ENCODE peak calls at places on chromosome 3, in seven cellular contexts. E, H, B, A, Q, U and R are unnamed samples.

GRCh38 chr3:51622868-51623267 is 48.2 kb upstream of the TEX264 start:
- DNase-seq in E (no peak), H (no peak), B (no peak), A (peak), Q (no peak), U (no peak), R (peak)

GRCh38 chr3:72924055-72924454 is 36.2 kb downstream of the GXYLT2 start:
- DNase-seq in E (no peak), H (peak), B (no peak), A (no peak), Q (no peak), U (no peak), R (no peak)

GRCh38 chr3:178393833-178394232 is 142.4 kb upstream of the KCNMB2 start:
- DNase-seq in E (no peak), H (no peak), B (no peak), A (no peak), Q (no peak), U (no peak), R (no peak)

GRCh38 chr3:138082085-138082991 is 33.1 kb downstream of the DZIP1L start:
- DNase-seq in E (no peak), H (no peak), B (no peak), A (peak), Q (no peak), U (no peak), R (peak)

GRCh38 chr3:122458992-122459391 is 43.1 kb upstream of the WDR5B start:
- DNase-seq in E (no peak), H (peak), B (no peak), A (peak), Q (no peak), U (no peak), R (no peak)

GRCh38 chr3:43797794-43798193 is 107.1 kb downstream of the ABHD5 start:
- DNase-seq in E (no peak), H (no peak), B (no peak), A (no peak), Q (no peak), U (no peak), R (no peak)

GRCh38 chr3:101143002-101143401 is 149.8 kb upstream of the ABI3BP start:
- DNase-seq in E (no peak), H (no peak), B (no peak), A (no peak), Q (no peak), U (no peak), R (no peak)

GRCh38 chr3:48897401-48898376 is 993 bp downstream of the SLC25A20 start:
- DNase-seq in E (peak), H (no peak), B (no peak), A (no peak), Q (peak), U (no peak), R (no peak)

GRCh38 chr3:138203938-138204337 is 16.8 kb downstream of the ARMC8 start:
- DNase-seq in E (no peak), H (no peak), B (no peak), A (no peak), Q (no peak), U (no peak), R (no peak)

GRCh38 chr3:178198329-178198728 is 337.9 kb upstream of the KCNMB2 start:
- DNase-seq in E (no peak), H (no peak), B (no peak), A (no peak), Q (no peak), U (no peak), R (no peak)

GRCh38 chr3:19173945-19174344 is 25.6 kb downstream of the KCNH8 start:
- DNase-seq in E (no peak), H (peak), B (no peak), A (no peak), Q (no peak), U (no peak), R (no peak)

GRCh38 chr3:51568978-51569377 is 30.5 kb downstream of the RAD54L2 start:
- DNase-seq in E (no peak), H (no peak), B (no peak), A (no peak), Q (no peak), U (no peak), R (no peak)

GRCh38 chr3:14532691-14533456 is 7.3 kb downstream of the GRIP2 start:
- DNase-seq in E (no peak), H (peak), B (no peak), A (no peak), Q (peak), U (peak), R (peak)

GRCh38 chr3:143337387-143337786 is 217.8 kb downstream of the CHST2 start:
- DNase-seq in E (no peak), H (no peak), B (no peak), A (no peak), Q (no peak), U (no peak), R (no peak)

GRCh38 chr3:177340243-177340830 is 143.1 kb upstream of the TBL1XR1 start:
- DNase-seq in E (no peak), H (no peak), B (no peak), A (no peak), Q (no peak), U (no peak), R (no peak)

GRCh38 chr3:139480585-139480984 is 4.3 kb upstream of the RBP2 start:
- DNase-seq in E (no peak), H (peak), B (no peak), A (no peak), Q (no peak), U (no peak), R (no peak)

GRCh38 chr3:138949002-138949418 is 2.0 kb downstream of the FOXL2NB start:
- DNase-seq in E (peak), H (peak), B (no peak), A (no peak), Q (no peak), U (no peak), R (no peak)

GRCh38 chr3:110684436-110684835 is 387.2 kb upstream of the NECTIN3 start:
- DNase-seq in E (no peak), H (no peak), B (no peak), A (no peak), Q (no peak), U (no peak), R (no peak)

GRCh38 chr3:7193271-7193670 is 332.4 kb downstream of the GRM7 start:
- DNase-seq in E (no peak), H (no peak), B (no peak), A (no peak), Q (no peak), U (no peak), R (no peak)

GRCh38 chr3:110971010-110971585 is 100.5 kb upstream of the NECTIN3 start:
- DNase-seq in E (no peak), H (no peak), B (no peak), A (no peak), Q (no peak), U (no peak), R (no peak)

GRCh38 chr3:12796171-12797123 is at the start of gene CAND2:
- DNase-seq in E (no peak), H (peak), B (peak), A (no peak), Q (peak), U (peak), R (peak)

GRCh38 chr3:192090586-192090985 is 629.6 kb downstream of the PYDC2 start:
- DNase-seq in E (no peak), H (peak), B (no peak), A (no peak), Q (no peak), U (no peak), R (no peak)

GRCh38 chr3:23916152-23916885 is 471 bp downstream of the NKIRAS1 start:
- DNase-seq in E (no peak), H (no peak), B (no peak), A (no peak), Q (no peak), U (no peak), R (no peak)

GRCh38 chr3:168511428-168512014 is 415.8 kb upstream of the GOLIM4 start:
- DNase-seq in E (no peak), H (peak), B (no peak), A (no peak), Q (no peak), U (no peak), R (no peak)

GRCh38 chr3:190486201-190486865 is 27.6 kb upstream of the IL1RAP start:
- DNase-seq in E (no peak), H (peak), B (no peak), A (no peak), Q (no peak), U (no peak), R (no peak)

GRCh38 chr3:183131735-183132134 is 30.8 kb downstream of the LAMP3 start:
- DNase-seq in E (no peak), H (no peak), B (no peak), A (no peak), Q (no peak), U (no peak), R (no peak)

GRCh38 chr3:61221759-61222362 is 29.4 kb downstream of the FHIT start:
- DNase-seq in E (no peak), H (no peak), B (no peak), A (no peak), Q (no peak), U (no peak), R (no peak)

GRCh38 chr3:149717391-149718056 is 34.8 kb downstream of the COMMD2 start:
- DNase-seq in E (no peak), H (peak), B (peak), A (peak), Q (peak), U (no peak), R (peak)
- H3K27ac ChIP-seq in E (no peak), H (no peak), B (no peak), A (no peak), Q (no peak), U (no peak), R (no peak)

DNA sequence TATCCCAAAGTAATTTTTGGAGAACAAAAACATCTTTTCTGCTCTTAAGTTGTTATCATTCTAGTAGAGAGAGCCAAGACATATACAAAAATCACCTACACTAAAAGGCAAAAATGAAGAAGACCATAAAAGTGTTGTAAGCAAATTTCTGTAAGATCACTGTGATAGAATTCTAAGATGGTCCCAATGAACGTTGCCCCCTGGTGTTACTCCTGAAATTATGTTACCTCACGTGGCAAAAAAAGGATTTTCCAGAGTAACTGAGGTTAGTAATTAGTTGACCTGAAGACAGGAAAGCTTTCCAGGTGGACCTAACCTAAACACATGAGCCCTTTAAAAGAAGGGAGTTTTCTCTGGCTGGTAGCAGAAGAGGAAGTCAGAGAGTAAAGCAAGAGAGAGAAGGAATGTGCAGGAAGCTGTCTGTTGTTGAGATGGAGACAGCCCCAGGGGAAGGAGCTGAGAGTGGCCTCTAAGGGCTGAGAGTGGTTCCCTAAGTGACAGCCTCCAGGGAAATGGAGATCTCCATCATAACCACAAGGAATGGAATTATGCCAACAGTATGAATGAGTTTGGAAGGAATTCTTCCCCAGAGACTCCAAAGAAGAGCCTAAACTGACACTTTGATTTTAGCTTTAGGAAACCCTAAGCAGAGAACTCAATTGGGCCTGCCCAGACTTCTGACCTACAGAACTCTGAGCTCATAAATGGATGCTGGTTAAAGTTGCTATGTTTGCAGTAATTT is 205.9 kb downstream of the CD47 start:
- DNase-seq in E (no peak), H (peak), B (no peak), A (peak), Q (no peak), U (no peak), R (no peak)
- TF ChIP-seq CTCF in E (no peak), H (peak), B (no peak), A (peak), Q (no peak), U (no peak), R (no peak)

GRCh38 chr3:42159147-42159546 is 68.0 kb downstream of the TRAK1 start:
- DNase-seq in E (no peak), H (no peak), B (no peak), A (no peak), Q (no peak), U (peak), R (no peak)
- H3K4me3 ChIP-seq in E (no peak), H (peak), B (no peak), A (no peak), Q (no peak), U (no peak), R (no peak)

GRCh38 chr3:15903164-15903563 is 105.4 kb upstream of the ANKRD28 start:
- DNase-seq in E (no peak), H (no peak), B (peak), A (no peak), Q (no peak), U (peak), R (peak)
- H3K27ac ChIP-seq in E (peak), H (no peak), B (peak), A (no peak), Q (peak), U (peak), R (peak)

GRCh38 chr3:173221010-173221409 is 80.0 kb upstream of the SPATA16 start:
- DNase-seq in E (no peak), H (peak), B (no peak), A (no peak), Q (no peak), U (no peak), R (no peak)
- TF ChIP-seq CTCF in E (no peak), H (peak), B (no peak), A (peak), Q (no peak), U (no peak), R (no peak)

DNA sequence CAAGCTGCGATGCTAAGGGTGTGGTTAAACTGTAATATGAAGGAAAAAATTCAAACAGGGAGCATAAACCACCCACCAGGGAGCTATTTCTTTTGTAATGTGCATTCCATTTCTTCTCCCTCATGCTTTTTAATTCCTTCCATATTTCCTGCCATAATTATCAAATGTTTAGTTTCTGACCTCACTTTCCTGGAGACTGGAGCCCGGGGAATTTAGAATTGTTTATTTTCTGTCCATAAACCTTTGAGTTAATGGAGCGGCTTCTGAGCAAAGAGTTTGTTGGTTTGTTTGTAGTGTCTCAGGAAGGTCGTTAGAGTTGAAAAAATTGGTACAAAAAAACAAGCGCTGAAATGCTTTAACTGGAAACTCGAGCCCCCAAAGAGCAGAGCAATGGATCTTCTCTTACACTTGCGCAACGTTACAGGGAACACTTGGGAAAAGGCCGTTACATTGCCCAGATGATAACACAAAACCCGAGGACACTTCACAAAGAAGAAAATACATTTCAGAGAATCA is 1.0 kb downstream of the FSTL1 start:
- DNase-seq in E (no peak), H (no peak), B (no peak), A (no peak), Q (no peak), U (no peak), R (no peak)
- H3K4me3 ChIP-seq in E (peak), H (peak), B (peak), A (peak), Q (peak), U (peak), R (peak)

GRCh38 chr3:87173776-87174175 is 53.3 kb upstream of the CHMP2B start:
- DNase-seq in E (no peak), H (no peak), B (no peak), A (no peak), Q (no peak), U (no peak), R (no peak)
- H3K27ac ChIP-seq in E (no peak), H (no peak), B (no peak), A (no peak), Q (no peak), U (no peak), R (no peak)

GRCh38 chr3:68919000-68919399 is 13.3 kb downstream of the TAFA4 start:
- DNase-seq in E (no peak), H (peak), B (no peak), A (no peak), Q (no peak), U (no peak), R (no peak)
- TF ChIP-seq CTCF in E (no peak), H (no peak), B (no peak), A (no peak), Q (no peak), U (no peak), R (no peak)

DNA sequence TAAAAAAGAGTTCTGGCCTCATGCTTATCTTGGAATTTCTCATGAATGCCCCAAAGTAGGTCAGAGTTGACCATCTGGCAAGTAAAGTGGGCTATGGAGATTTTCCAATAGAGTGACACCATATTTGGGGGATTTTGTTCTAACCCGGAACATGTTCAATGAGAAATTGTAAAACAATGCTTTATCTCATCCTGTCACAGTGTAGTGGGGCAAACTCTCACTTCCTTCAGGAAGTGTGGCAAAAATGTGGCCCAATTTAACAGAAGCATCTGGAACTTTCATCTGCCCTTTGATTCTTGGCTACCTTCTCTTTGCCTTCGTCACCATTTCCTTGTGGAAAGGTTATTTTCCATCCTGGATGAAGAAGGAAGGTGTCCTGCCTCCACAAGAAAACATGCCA is 70.8 kb downstream of the ADAMTS9 start:
- DNase-seq in E (no peak), H (no peak), B (no peak), A (no peak), Q (no peak), U (no peak), R (no peak)
- H3K4me3 ChIP-seq in E (no peak), H (no peak), B (no peak), A (no peak), Q (no peak), U (no peak), R (no peak)